ENCODE peak calls at places on chromosomes 1 and 21, in nine cellular contexts. T is IMR-90; S is CD8-positive, alpha-beta memory T cell; P is RWPE1; F is heart right ventricle; M is pancreas; D is GM23248; L is substantia nigra; N is endothelial cell of umbilical vein. X is an unnamed sample.

GRCh38 chr1:44484155-44484688 is 79.2 kb downstream of the RNF220 start:
- DNase-seq in F (no peak), S (no peak), P (no peak), T (no peak), L (no peak), N (peak; percentile 11), M (no peak), D (peak; percentile 58), X (no peak)

GRCh38 chr1:183416850-183417690 is 1.1 kb downstream of the NMNAT2 start:
- DNase-seq in L (peak; percentile 9), T (peak; percentile 43), P (peak; percentile 48), S (peak; percentile 14), F (peak; percentile 59), D (peak; percentile 74), N (peak; percentile 51), M (peak; percentile 27), X (peak; percentile 62)

GRCh38 chr1:201537966-201538617 is 835 bp upstream of the NAV1 start:
- DNase-seq in F (no peak), T (no peak), D (peak; percentile 49), P (no peak), M (no peak), N (peak; percentile 71), L (no peak), S (no peak), X (no peak)

GRCh38 chr21:38993561-38993960 is 187.8 kb downstream of the ETS2 start:
- DNase-seq in M (peak; percentile 23), L (no peak), F (peak; percentile 77), D (peak; percentile 92), N (peak; percentile 93), T (peak; percentile 92), S (no peak), P (peak; percentile 91), X (no peak)

GRCh38 chr1:233085566-233085965 is 135.2 kb downstream of the NTPCR start:
- DNase-seq in M (no peak), F (no peak), N (no peak), D (peak; percentile 80), P (peak; percentile 65), T (peak; percentile 49), L (no peak), S (no peak), X (no peak)

GRCh38 chr1:117001254-117001927 is at the start of gene CD101:
- DNase-seq in D (no peak), F (no peak), L (no peak), M (no peak), N (no peak), T (no peak), P (no peak), S (peak; percentile 37), X (no peak)

GRCh38 chr1:231632119-231632518 is 5.5 kb downstream of the DISC1 start:
- DNase-seq in F (no peak), T (no peak), N (no peak), P (no peak), D (no peak), M (no peak), S (no peak), L (no peak), X (no peak)

GRCh38 chr1:89635825-89636815 is 3.2 kb downstream of the LRRC8C start:
- DNase-seq in P (peak; percentile 56), F (no peak), T (peak; percentile 90), M (no peak), D (peak; percentile 79), N (peak; percentile 91), S (no peak), L (no peak), X (no peak)

GRCh38 chr1:56266355-56266754 is 313.0 kb downstream of the PLPP3 start:
- DNase-seq in F (no peak), L (no peak), M (no peak), N (peak; percentile 14), P (no peak), T (no peak), S (no peak), D (no peak), X (no peak)

DNA sequence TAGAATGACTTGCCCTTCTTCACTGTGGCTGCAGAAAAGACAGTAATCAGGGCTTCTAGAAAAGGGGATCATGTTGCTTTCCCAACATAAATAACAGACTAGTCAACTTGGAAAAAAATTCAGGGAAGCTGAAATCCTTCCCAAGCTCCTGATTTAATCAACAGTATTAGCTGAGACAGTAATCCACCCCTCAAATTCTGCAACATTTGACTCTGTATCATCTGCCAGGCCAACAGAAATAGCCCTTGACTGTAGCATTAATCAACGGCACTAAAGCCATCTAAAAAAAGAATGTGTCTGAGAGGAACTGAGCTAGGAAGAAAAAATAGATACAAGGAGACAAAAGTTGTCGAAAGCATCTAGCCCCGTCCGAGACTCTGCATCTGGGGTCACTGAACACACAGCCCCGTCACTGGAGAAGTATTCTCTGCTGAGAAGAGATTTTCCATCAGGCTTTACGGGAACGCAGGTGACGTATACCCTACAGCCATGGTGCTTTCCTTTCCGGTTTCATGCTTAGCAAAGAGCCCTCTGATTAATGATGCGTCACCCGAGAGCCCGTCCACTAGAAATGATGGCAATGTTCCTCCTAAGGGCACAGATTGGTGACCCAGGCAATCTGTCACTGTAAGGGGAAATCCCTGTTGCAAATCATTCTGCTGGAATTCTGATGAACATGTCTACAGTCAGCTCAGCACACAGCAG is 42.1 kb upstream of the TP53BP2 start:
- DNase-seq in S (no peak), P (peak; percentile 93), T (peak; percentile 99), F (peak; percentile 42), L (no peak), N (peak; percentile 90), M (peak; percentile 21), D (peak; percentile 98), X (no peak)
- H3K27ac ChIP-seq in S (no peak overlapping the region), P (peak overlapping the region; percentile 52), T (peak overlapping the region; percentile 15), F (peak overlapping the region; percentile 80), L (no peak overlapping the region), N (peak overlapping the region; percentile 54), M (peak overlapping the region; percentile 66), D (peak overlapping the region; percentile 78), X (no peak overlapping the region)

GRCh38 chr1:227914801-227915563 is 32.8 kb downstream of the WNT9A start:
- DNase-seq in M (no peak), P (no peak), S (no peak), L (no peak), N (no peak), D (no peak), T (no peak), F (no peak), X (no peak)

GRCh38 chr1:227917081-227917950 is 30.4 kb downstream of the WNT9A start:
- DNase-seq in F (no peak), T (no peak), L (peak; percentile 62), M (no peak), P (no peak), D (no peak), N (no peak), S (no peak), X (peak; percentile 56)

GRCh38 chr1:227918083-227918700 is 29.5 kb downstream of the WNT9A start:
- DNase-seq in D (no peak), L (no peak), T (no peak), M (no peak), P (no peak), S (no peak), N (no peak), F (no peak), X (no peak)

GRCh38 chr1:227915564-227916553 is 31.9 kb downstream of the WNT9A start:
- DNase-seq in D (no peak), S (no peak), P (peak; percentile 90), T (no peak), L (no peak), F (no peak), M (no peak), N (no peak), X (no peak)

GRCh38 chr1:227916655-227917054 is 31.1 kb downstream of the WNT9A start:
- DNase-seq in L (no peak), S (no peak), M (no peak), T (no peak), N (no peak), D (no peak), P (no peak), F (no peak), X (no peak)
- H3K27ac ChIP-seq in L (peak overlapping the region; percentile 78), S (no peak overlapping the region), M (no peak overlapping the region), T (no peak overlapping the region), N (no peak overlapping the region), D (no peak overlapping the region), P (peak overlapping the region; percentile 22), F (no peak overlapping the region), X (no peak overlapping the region)

DNA sequence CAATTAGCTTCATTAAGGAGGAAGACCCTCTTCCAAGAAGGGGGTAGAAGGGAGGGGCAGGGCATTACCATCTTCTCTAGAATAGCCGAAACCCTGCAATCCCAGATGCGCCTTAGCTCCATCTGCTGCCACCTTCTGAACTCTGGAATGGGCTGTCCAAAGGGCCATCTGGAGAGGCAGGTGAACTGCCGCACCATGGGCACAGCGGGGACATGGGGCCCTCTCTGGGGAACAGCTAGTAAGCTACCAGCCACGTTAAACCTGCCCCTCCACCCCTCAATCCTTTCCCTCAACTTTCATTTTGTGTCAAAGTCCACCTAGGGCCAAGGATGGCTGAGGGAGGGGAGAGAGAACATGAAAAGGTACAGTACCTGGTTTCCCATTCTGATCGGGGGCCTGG is 56.8 kb downstream of the MRPL37 start:
- DNase-seq in N (no peak), D (no peak), L (no peak), M (no peak), S (no peak), T (no peak), P (no peak), F (no peak), X (no peak)
- H3K27ac ChIP-seq in N (no peak overlapping the region), D (no peak overlapping the region), L (no peak overlapping the region), M (no peak overlapping the region), S (no peak overlapping the region), T (no peak overlapping the region), P (no peak overlapping the region), F (no peak overlapping the region), X (no peak overlapping the region)

GRCh38 chr1:41361495-41362356 is 492 bp downstream of the FOXO6 start:
- DNase-seq in T (no peak), S (no peak), P (no peak), D (peak; percentile 47), L (no peak), F (no peak), M (no peak), N (peak; percentile 14), X (no peak)

GRCh38 chr1:41363632-41364320 is 2.5 kb downstream of the FOXO6 start:
- DNase-seq in F (no peak), P (no peak), M (no peak), D (no peak), S (no peak), T (no peak), L (no peak), N (no peak), X (no peak)

GRCh38 chr1:41362749-41363631 is 1.8 kb downstream of the FOXO6 start:
- DNase-seq in T (no peak), P (no peak), N (no peak), F (no peak), L (no peak), D (no peak), M (no peak), S (no peak), X (no peak)

GRCh38 chr1:41361028-41361494 is at the start of gene FOXO6:
- DNase-seq in T (peak; percentile 93), S (peak; percentile 93), D (peak; percentile 100), F (peak; percentile 98), P (peak; percentile 100), L (peak; percentile 94), N (peak; percentile 96), M (peak; percentile 98), X (peak; percentile 97)

DNA sequence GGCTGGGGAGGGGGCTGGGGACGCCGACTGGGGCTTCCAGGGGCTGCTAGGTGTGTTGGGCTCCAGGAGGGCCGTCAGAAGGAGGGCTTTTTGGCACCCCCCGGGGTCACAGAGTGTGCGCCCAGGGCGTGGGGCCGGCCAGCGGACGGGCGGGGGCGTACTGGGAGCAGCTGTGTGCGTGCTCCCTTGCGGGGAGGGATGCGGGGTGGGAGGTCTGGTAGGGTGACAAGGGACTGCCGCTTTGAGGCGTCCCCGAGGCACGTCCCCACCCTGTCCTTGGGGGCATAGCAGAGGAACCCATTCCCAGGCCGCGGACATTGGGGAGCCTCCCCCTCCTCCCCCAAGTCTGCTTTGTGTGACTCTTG is 1.1 kb downstream of the FOXO6 start:
- DNase-seq in M (no peak), N (no peak), T (no peak), P (no peak), S (no peak), D (no peak), F (no peak), L (no peak), X (no peak)
- H3K27ac ChIP-seq in M (no peak overlapping the region), N (no peak overlapping the region), T (no peak overlapping the region), P (no peak overlapping the region), S (peak overlapping the region; percentile 24), D (no peak overlapping the region), F (no peak overlapping the region), L (peak overlapping the region; percentile 17), X (no peak overlapping the region)